ENCODE peak calls at places on chromosomes 3 and 15, in five cellular contexts. N, X, H, O and B are unnamed samples.

GRCh38 chr3:107028626-107029025 is 348.6 kb upstream of the CCDC54 start:
- DNase-seq in N (no peak), X (no peak), H (no peak), O (no peak), B (no peak)

GRCh38 chr15:90219421-90220141 is 14.2 kb downstream of the CIB1 start:
- DNase-seq in N (peak; percentile 20), X (peak; percentile 70), H (peak; percentile 57), O (no peak), B (no peak)

GRCh38 chr3:44074181-44074580 is 167.5 kb upstream of the TOPAZ1 start:
- DNase-seq in N (no peak), X (no peak), H (no peak), O (no peak), B (no peak)

GRCh38 chr3:105997800-105998526 is 129.2 kb upstream of the CBLB start:
- DNase-seq in N (no peak), X (peak; percentile 28), H (no peak), O (no peak), B (no peak)

GRCh38 chr3:178810173-178810572 is 261.4 kb downstream of the ZMAT3 start:
- DNase-seq in N (no peak), X (no peak), H (no peak), O (no peak), B (no peak)

GRCh38 chr3:18891641-18892040 is 256.7 kb upstream of the KCNH8 start:
- DNase-seq in N (no peak), X (no peak), H (no peak), O (no peak), B (no peak)

GRCh38 chr3:27535809-27536392 is 51.7 kb upstream of the SLC4A7 start:
- DNase-seq in N (no peak), X (no peak), H (no peak), O (no peak), B (peak; percentile 48)

GRCh38 chr3:48694610-48695051 is 8.9 kb upstream of the NCKIPSD start:
- DNase-seq in N (peak; percentile 60), X (no peak), H (peak; percentile 65), O (no peak), B (no peak)

GRCh38 chr3:107085261-107085660 is 292.0 kb upstream of the CCDC54 start:
- DNase-seq in N (peak; percentile 18), X (no peak), H (no peak), O (no peak), B (no peak)

GRCh38 chr15:30827625-30828303 is 76.0 kb upstream of the FAN1 start:
- DNase-seq in N (no peak), X (no peak), H (no peak), O (no peak), B (no peak)

GRCh38 chr3:160005004-160005403 is 16.4 kb downstream of the IL12A start:
- DNase-seq in N (no peak), X (no peak), H (no peak), O (no peak), B (no peak)

GRCh38 chr15:64979252-64979710 is 10.4 kb downstream of the SPG21 start:
- DNase-seq in N (no peak), X (no peak), H (no peak), O (no peak), B (no peak)

GRCh38 chr15:36432162-36432561 is 147.3 kb upstream of the CDIN1 start:
- DNase-seq in N (no peak), X (no peak), H (no peak), O (no peak), B (no peak)

GRCh38 chr3:73520931-73521461 is 103.7 kb downstream of the PDZRN3 start:
- DNase-seq in N (no peak), X (no peak), H (peak; percentile 63), O (no peak), B (no peak)

GRCh38 chr15:47384316-47384715 is 333.0 kb upstream of the SEMA6D start:
- DNase-seq in N (peak; percentile 97), X (no peak), H (no peak), O (no peak), B (no peak)

GRCh38 chr15:75223688-75224087 is 22.0 kb downstream of the C15orf39 start:
- DNase-seq in N (no peak), X (no peak), H (no peak), O (no peak), B (no peak)

GRCh38 chr3:121481116-121481895 is 64.5 kb downstream of the POLQ start:
- DNase-seq in N (no peak), X (no peak), H (no peak), O (no peak), B (no peak)

GRCh38 chr3:31925271-31925630 is 55.8 kb downstream of the OSBPL10 start:
- DNase-seq in N (no peak), X (no peak), H (no peak), O (no peak), B (no peak)

GRCh38 chr15:77634266-77634962 is 1.7 kb upstream of the LINGO1 start:
- DNase-seq in N (peak; percentile 48), X (peak; percentile 88), H (peak; percentile 83), O (no peak), B (peak; percentile 20)

GRCh38 chr3:193903976-193904375 is 232.0 kb upstream of the HES1 start:
- DNase-seq in N (no peak), X (no peak), H (no peak), O (no peak), B (no peak)

GRCh38 chr15:39843561-39843960 is 60.9 kb upstream of the FSIP1 start:
- DNase-seq in N (no peak), X (no peak), H (no peak), O (no peak), B (no peak)

GRCh38 chr3:181292984-181293383 is 303.4 kb upstream of the DNAJC19 start:
- DNase-seq in N (peak; percentile 54), X (no peak), H (no peak), O (no peak), B (no peak)

GRCh38 chr3:69306239-69307185 is 79.4 kb downstream of the FRMD4B start:
- DNase-seq in N (peak; percentile 85), X (peak; percentile 70), H (peak; percentile 72), O (no peak), B (peak; percentile 61)

GRCh38 chr15:77251662-77252061 is 168.2 kb downstream of the PEAK1 start:
- DNase-seq in N (peak; percentile 2), X (peak; percentile 26), H (no peak), O (no peak), B (no peak)

GRCh38 chr15:98127612-98128011 is 167.1 kb downstream of the ARRDC4 start:
- DNase-seq in N (no peak), X (no peak), H (no peak), O (no peak), B (no peak)

GRCh38 chr15:96561593-96561992 is 231.1 kb downstream of the NR2F2 start:
- DNase-seq in N (no peak), X (no peak), H (no peak), O (peak; percentile 27), B (no peak)

GRCh38 chr15:20358066-20358780 is 183.4 kb downstream of the GOLGA6L6 start:
- DNase-seq in N (no peak), X (no peak), H (no peak), O (no peak), B (no peak)

GRCh38 chr15:93189562-93189961 is 100.6 kb upstream of the RGMA start:
- DNase-seq in N (no peak), X (no peak), H (no peak), O (no peak), B (no peak)

GRCh38 chr3:122132949-122133540 is 50.4 kb upstream of the CASR start:
- DNase-seq in N (no peak), X (no peak), H (no peak), O (no peak), B (no peak)

DNA sequence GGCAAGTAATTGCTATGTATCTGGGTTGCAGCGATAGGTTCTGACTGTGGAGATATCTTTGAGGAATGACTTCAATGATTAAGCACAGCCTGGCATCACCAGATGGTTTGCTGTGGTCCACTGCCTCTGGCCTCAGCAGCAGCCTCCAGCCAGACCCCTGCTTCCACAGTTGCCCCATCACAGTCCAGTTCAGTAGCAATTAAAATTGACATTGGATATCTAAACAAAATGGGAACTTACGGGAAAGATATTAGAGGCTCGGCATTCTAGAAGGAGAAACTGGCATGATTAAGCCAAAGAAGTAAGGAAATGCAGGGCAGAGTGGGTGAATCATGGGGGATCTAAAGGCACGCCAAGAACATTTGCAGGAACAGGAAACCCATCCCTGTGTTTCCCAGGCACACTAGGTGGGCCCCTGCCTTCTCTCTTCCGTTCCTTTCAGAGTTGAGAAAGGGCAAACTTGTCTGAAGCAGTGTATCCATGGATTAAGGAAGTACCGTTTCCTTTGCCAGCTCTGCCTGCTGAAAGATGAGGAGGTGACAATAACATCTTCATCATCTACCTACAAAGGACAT is 36.3 kb upstream of the SH3BP5 start:
- DNase-seq in N (peak; percentile 62), X (no peak), H (no peak), O (no peak), B (no peak)
- TF ChIP-seq POLR2AphosphoS5 in N (no peak), X (no peak), H (no peak), O (no peak), B (no peak)

GRCh38 chr3:186988806-186989205 is 58.5 kb downstream of the ST6GAL1 start:
- DNase-seq in N (no peak), X (no peak), H (no peak), O (no peak), B (no peak)
- H3K4me1 ChIP-seq in N (no peaks in the 10 kb centered on the region), X (peaks cover 12% of the 10 kb centered on the region), H (no peaks in the 10 kb centered on the region), O (peaks cover 67% of the 10 kb centered on the region), B (no peaks in the 10 kb centered on the region)

DNA sequence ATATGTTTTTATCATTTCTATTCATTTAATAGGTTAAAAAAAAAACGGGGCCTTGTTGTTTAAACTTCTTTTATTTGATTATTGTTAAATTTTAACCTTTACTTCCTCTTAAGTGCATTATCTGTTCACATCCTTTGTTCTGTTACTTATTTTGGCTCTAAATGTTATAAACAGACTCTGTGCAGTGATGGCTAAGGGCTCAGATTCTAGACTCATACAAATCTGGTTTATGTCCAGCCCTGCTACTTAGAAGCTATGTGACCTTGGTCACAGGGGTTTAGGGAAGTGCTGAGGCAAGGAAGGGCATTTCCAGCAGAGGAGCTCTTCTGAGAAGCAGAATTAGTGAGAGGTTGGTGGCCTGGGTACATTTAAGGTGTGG is 55.3 kb upstream of the VILL start:
- DNase-seq in N (peak; percentile 76), X (no peak), H (no peak), O (no peak), B (no peak)
- TF ChIP-seq POLR2AphosphoS5 in N (no peak), X (no peak), H (no peak), O (no peak), B (no peak)

GRCh38 chr15:52369030-52369429 is 73.4 kb upstream of the MYO5C start:
- DNase-seq in N (no peak), X (no peak), H (no peak), O (no peak), B (no peak)
- H3K4me1 ChIP-seq in N (no peaks in the 10 kb centered on the region), X (no peaks in the 10 kb centered on the region), H (no peaks in the 10 kb centered on the region), O (peaks cover 3% of the 10 kb centered on the region), B (no peaks in the 10 kb centered on the region)

DNA sequence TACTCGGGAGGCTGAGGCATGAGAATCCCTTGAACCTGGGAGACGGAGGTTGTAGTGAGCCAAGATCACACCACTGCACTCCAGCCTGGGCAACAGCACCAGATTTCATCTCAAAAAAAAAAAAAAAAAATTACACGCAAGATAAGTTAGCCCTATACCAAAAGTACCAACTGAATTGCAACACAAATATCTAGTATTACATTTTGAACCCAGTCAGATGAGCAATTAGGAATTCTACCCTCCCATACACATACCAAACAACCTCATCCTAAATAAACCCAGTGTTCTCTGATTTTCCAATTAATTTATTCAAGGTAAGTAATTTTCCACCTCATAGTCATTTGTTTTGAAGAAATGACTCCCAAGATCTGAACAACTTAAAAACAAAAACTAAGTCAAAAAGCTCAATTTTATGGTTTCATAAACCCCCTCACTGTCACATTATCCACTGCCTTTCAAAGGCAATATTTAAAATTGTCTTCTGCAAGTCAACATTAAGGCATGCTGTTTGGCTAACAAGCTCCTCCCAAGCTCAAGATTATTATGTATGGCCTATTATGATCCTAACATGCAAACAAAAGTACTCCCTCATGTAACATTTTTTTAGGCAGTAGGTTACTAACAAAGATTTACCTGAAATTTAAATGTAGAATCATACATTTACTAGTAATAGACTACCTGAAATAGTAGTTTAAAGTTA is 4.5 kb downstream of the RAF1 start:
- DNase-seq in N (no peak), X (no peak), H (no peak), O (no peak), B (no peak)
- TF ChIP-seq POLR2AphosphoS5 in N (no peak), X (no peak), H (no peak), O (no peak), B (no peak)